ENCODE peak calls at places on chromosomes 7 and 10, in eight cellular contexts. G is erythroblast, H is IMR-90, R is body of pancreas, Z is A549, J is stomach, W is transverse colon, U is heart left ventricle. Y is an unnamed sample.

GRCh38 chr7:156440456-156440855 is 200.1 kb upstream of the RNF32 start:
- DNase-seq in G (no peak), H (no peak), R (no peak), Z (no peak), J (no peak), W (no peak), U (no peak), Y (no peak)

GRCh38 chr10:60901561-60902235 is 42.3 kb downstream of the RHOBTB1 start:
- DNase-seq in G (no peak), H (no peak), R (peak), Z (no peak), J (peak), W (no peak), U (peak), Y (no peak)

GRCh38 chr7:44325181-44325671 is at the start of gene CAMK2B:
- DNase-seq in G (no peak), H (no peak), R (no peak), Z (no peak), J (no peak), W (no peak), U (no peak), Y (no peak)

GRCh38 chr7:135321556-135321955 is 87.9 kb downstream of the STRA8 start:
- DNase-seq in G (no peak), H (peak), R (no peak), Z (no peak), J (no peak), W (no peak), U (no peak), Y (no peak)

GRCh38 chr10:57188846-57189245 is 827.8 kb upstream of the ZWINT start:
- DNase-seq in G (no peak), H (no peak), R (no peak), Z (no peak), J (no peak), W (no peak), U (no peak), Y (no peak)

GRCh38 chr7:55288070-55288824 is 76.9 kb upstream of the LANCL2 start:
- DNase-seq in G (no peak), H (no peak), R (no peak), Z (no peak), J (no peak), W (no peak), U (no peak), Y (no peak)

GRCh38 chr10:24642921-24643678 is 80.6 kb downstream of the ARHGAP21 start:
- DNase-seq in G (peak), H (peak), R (peak), Z (peak), J (no peak), W (no peak), U (no peak), Y (peak)

GRCh38 chr7:27185708-27186449 is 847 bp upstream of the HOXA11 start:
- DNase-seq in G (no peak), H (no peak), R (no peak), Z (no peak), J (peak), W (peak), U (no peak), Y (no peak)

GRCh38 chr7:28623863-28624262 is 211.5 kb downstream of the CREB5 start:
- DNase-seq in G (no peak), H (no peak), R (no peak), Z (no peak), J (no peak), W (no peak), U (no peak), Y (no peak)

GRCh38 chr10:132036153-132036886 is 29.4 kb upstream of the JAKMIP3 start:
- DNase-seq in G (no peak), H (no peak), R (peak), Z (peak), J (no peak), W (no peak), U (peak), Y (no peak)

GRCh38 chr7:46900312-46901263 is 681.3 kb downstream of the TNS3 start:
- DNase-seq in G (no peak), H (peak), R (no peak), Z (no peak), J (no peak), W (no peak), U (peak), Y (no peak)

GRCh38 chr10:78774999-78775711 is 293.6 kb upstream of the ZMIZ1 start:
- DNase-seq in G (no peak), H (peak), R (peak), Z (no peak), J (peak), W (no peak), U (no peak), Y (peak)

GRCh38 chr10:30697806-30698205 is 68.3 kb upstream of the LYZL2 start:
- DNase-seq in G (no peak), H (no peak), R (no peak), Z (no peak), J (no peak), W (no peak), U (no peak), Y (no peak)

GRCh38 chr7:30450983-30451497 is 27.5 kb downstream of the NOD1 start:
- DNase-seq in G (no peak), H (no peak), R (no peak), Z (no peak), J (no peak), W (no peak), U (no peak), Y (no peak)

GRCh38 chr7:74233655-74234280 is 20.4 kb downstream of the RFC2 start:
- DNase-seq in G (peak), H (peak), R (no peak), Z (no peak), J (no peak), W (no peak), U (no peak), Y (no peak)

GRCh38 chr7:35035511-35035921 is 1.8 kb downstream of the DPY19L1 start:
- DNase-seq in G (no peak), H (peak), R (peak), Z (peak), J (no peak), W (peak), U (no peak), Y (peak)

GRCh38 chr7:17130281-17131059 is 168.0 kb upstream of the AHR start:
- DNase-seq in G (no peak), H (peak), R (peak), Z (peak), J (no peak), W (no peak), U (no peak), Y (no peak)

GRCh38 chr10:15027741-15028140 is 16.0 kb upstream of the OLAH start:
- DNase-seq in G (no peak), H (no peak), R (no peak), Z (no peak), J (no peak), W (no peak), U (no peak), Y (no peak)

GRCh38 chr10:16049775-16050174 is 189.5 kb upstream of the MINDY3 start:
- DNase-seq in G (no peak), H (no peak), R (no peak), Z (no peak), J (no peak), W (no peak), U (no peak), Y (no peak)

GRCh38 chr10:98339790-98340189 is 71.8 kb upstream of the LOXL4 start:
- DNase-seq in G (no peak), H (no peak), R (no peak), Z (no peak), J (no peak), W (peak), U (no peak), Y (no peak)

GRCh38 chr10:79454259-79454658 is 8.8 kb upstream of the ZCCHC24 start:
- DNase-seq in G (no peak), H (peak), R (no peak), Z (no peak), J (no peak), W (no peak), U (no peak), Y (peak)

GRCh38 chr7:120550494-120551048 is 277.6 kb downstream of the KCND2 start:
- DNase-seq in G (no peak), H (no peak), R (no peak), Z (no peak), J (no peak), W (no peak), U (no peak), Y (no peak)

GRCh38 chr10:91613411-91614253 is 19.2 kb downstream of the PPP1R3C start:
- DNase-seq in G (peak), H (peak), R (no peak), Z (peak), J (no peak), W (no peak), U (no peak), Y (peak)

GRCh38 chr10:113175756-113176651 is 226.0 kb downstream of the TCF7L2 start:
- DNase-seq in G (no peak), H (no peak), R (no peak), Z (no peak), J (no peak), W (no peak), U (peak), Y (no peak)

GRCh38 chr7:5284304-5285281 is 1.9 kb downstream of the SLC29A4 start:
- DNase-seq in G (peak), H (no peak), R (peak), Z (peak), J (peak), W (peak), U (no peak), Y (peak)

GRCh38 chr10:57026307-57026706 is 665.2 kb upstream of the ZWINT start:
- DNase-seq in G (no peak), H (no peak), R (no peak), Z (no peak), J (no peak), W (no peak), U (no peak), Y (no peak)

GRCh38 chr10:30438016-30438850 is 4.2 kb downstream of the MAP3K8 start:
- DNase-seq in G (peak), H (peak), R (no peak), Z (no peak), J (no peak), W (no peak), U (no peak), Y (no peak)

GRCh38 chr7:142872106-142872675 is 13.4 kb downstream of the TRPV6 start:
- DNase-seq in G (no peak), H (no peak), R (no peak), Z (no peak), J (no peak), W (no peak), U (no peak), Y (no peak)

GRCh38 chr10:74738052-74738451 is 88.3 kb upstream of the KAT6B start:
- DNase-seq in G (peak), H (peak), R (no peak), Z (no peak), J (no peak), W (no peak), U (no peak), Y (no peak)

GRCh38 chr10:74736029-74736428 is 90.4 kb upstream of the KAT6B start:
- DNase-seq in G (no peak), H (no peak), R (no peak), Z (no peak), J (no peak), W (no peak), U (no peak), Y (no peak)

GRCh38 chr10:74743401-74743800 is 83.0 kb upstream of the KAT6B start:
- DNase-seq in G (no peak), H (no peak), R (no peak), Z (no peak), J (no peak), W (no peak), U (no peak), Y (no peak)

GRCh38 chr10:74738543-74738942 is 87.9 kb upstream of the KAT6B start:
- DNase-seq in G (no peak), H (no peak), R (no peak), Z (no peak), J (no peak), W (no peak), U (no peak), Y (no peak)

DNA sequence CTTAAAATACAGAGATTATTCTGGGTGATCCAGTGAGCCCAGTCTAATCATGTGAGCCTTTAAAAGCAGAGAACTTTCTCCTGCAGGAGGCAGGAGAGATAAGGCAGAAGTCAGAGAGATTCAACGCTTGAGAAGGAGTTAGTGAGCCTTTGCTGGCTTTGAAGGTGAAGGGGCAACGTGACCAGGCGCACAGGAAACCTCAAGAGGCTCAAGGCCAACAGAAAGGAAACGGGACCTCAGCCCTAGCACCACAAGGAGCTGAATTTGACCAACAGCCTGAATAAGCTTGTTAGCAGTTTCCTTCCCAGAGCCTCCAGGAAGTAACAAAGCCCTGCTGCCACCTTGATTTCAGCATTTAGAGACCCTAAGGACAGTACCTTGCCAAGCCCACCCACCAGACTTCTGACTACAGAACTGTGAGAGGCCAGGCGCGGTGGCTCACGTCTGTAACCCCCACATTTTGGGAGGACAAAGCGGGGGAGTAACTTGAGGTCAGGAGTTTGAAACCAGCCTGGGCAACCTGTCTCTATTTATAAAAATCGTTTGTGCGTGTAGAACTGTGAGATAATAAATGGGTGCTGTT is 87.3 kb upstream of the KAT6B start:
- DNase-seq in G (peak), H (peak), R (peak), Z (no peak), J (no peak), W (peak), U (no peak), Y (no peak)
- TF ChIP-seq POLR2A in G (no peak), H (no peak), R (no peak), Z (no peak), J (no peak), W (no peak), U (no peak), Y (no peak)

GRCh38 chr10:101894266-101894665 is 50.7 kb upstream of the KCNIP2 start:
- DNase-seq in G (no peak), H (no peak), R (no peak), Z (no peak), J (no peak), W (no peak), U (no peak), Y (no peak)

GRCh38 chr10:101894742-101895141 is 51.1 kb upstream of the KCNIP2 start:
- DNase-seq in G (no peak), H (peak), R (no peak), Z (no peak), J (no peak), W (no peak), U (no peak), Y (no peak)

GRCh38 chr10:101895781-101896180 is 52.2 kb upstream of the KCNIP2 start:
- DNase-seq in G (no peak), H (no peak), R (no peak), Z (no peak), J (no peak), W (no peak), U (no peak), Y (no peak)

GRCh38 chr10:101893510-101894120 is 50.0 kb upstream of the KCNIP2 start:
- DNase-seq in G (no peak), H (no peak), R (no peak), Z (no peak), J (no peak), W (no peak), U (no peak), Y (no peak)

GRCh38 chr10:101892782-101893391 is 49.3 kb upstream of the KCNIP2 start:
- DNase-seq in G (no peak), H (peak), R (no peak), Z (peak), J (no peak), W (no peak), U (no peak), Y (peak)
- TF ChIP-seq POLR2A in G (no peak), H (no peak), R (no peak), Z (no peak), J (no peak), W (no peak), U (no peak), Y (no peak)

GRCh38 chr10:63503395-63503794 is 17.8 kb upstream of the REEP3 start:
- DNase-seq in G (no peak), H (no peak), R (no peak), Z (no peak), J (no peak), W (no peak), U (no peak), Y (no peak)
- TF ChIP-seq POLR2A in G (no peak), H (no peak), R (no peak), Z (no peak), J (no peak), W (no peak), U (no peak), Y (no peak)

GRCh38 chr7:108293190-108293612 is 163.0 kb downstream of the NRCAM start:
- DNase-seq in G (no peak), H (no peak), R (no peak), Z (no peak), J (no peak), W (no peak), U (no peak), Y (no peak)

GRCh38 chr7:108291791-108292440 is 161.8 kb upstream of the LAMB4 start:
- DNase-seq in G (no peak), H (no peak), R (no peak), Z (no peak), J (no peak), W (no peak), U (no peak), Y (no peak)

GRCh38 chr7:108296911-108297310 is 159.3 kb downstream of the NRCAM start:
- DNase-seq in G (no peak), H (no peak), R (no peak), Z (no peak), J (no peak), W (no peak), U (no peak), Y (no peak)

GRCh38 chr7:108292541-108292940 is 162.4 kb upstream of the LAMB4 start:
- DNase-seq in G (no peak), H (no peak), R (no peak), Z (no peak), J (no peak), W (no peak), U (no peak), Y (no peak)

GRCh38 chr7:108294595-108294994 is 161.6 kb downstream of the NRCAM start:
- DNase-seq in G (no peak), H (no peak), R (no peak), Z (no peak), J (no peak), W (no peak), U (no peak), Y (no peak)
- TF ChIP-seq POLR2A in G (no peak), H (no peak), R (no peak), Z (no peak), J (no peak), W (no peak), U (no peak), Y (no peak)

GRCh38 chr7:100888529-100888987 is 957 bp downstream of the UFSP1 start:
- DNase-seq in G (no peak), H (no peak), R (no peak), Z (no peak), J (no peak), W (no peak), U (peak), Y (no peak)
- TF ChIP-seq POLR2A in G (no peak), H (no peak), R (no peak), Z (no peak), J (no peak), W (no peak), U (no peak), Y (no peak)

Y was measured in H54.